ENCODE peak calls at places on chromosome 17, in seven cellular contexts. One of them, this sample, is unnamed.

GRCh38 chr17:38897176-38897575 is 27.3 kb downstream of the LASP1 start:
- DNase-seq in NB4: no peak
- DNase-seq in mammary epithelial cell: no peak
- DNase-seq in GM06990: no peak
- DNase-seq in A549: no peak
- DNase-seq in fibroblast of the aortic adventitia: peak; percentile 35
- DNase-seq in astrocyte of the spinal cord: no peak
- DNase-seq in this sample: no peak

GRCh38 chr17:48804936-48805411 is 12.1 kb downstream of the TTLL6 start:
- DNase-seq in mammary epithelial cell: peak; percentile 21
- DNase-seq in GM06990: peak; percentile 26
- DNase-seq in fibroblast of the aortic adventitia: peak; percentile 52
- DNase-seq in A549: peak; percentile 96
- DNase-seq in astrocyte of the spinal cord: peak; percentile 41
- DNase-seq in NB4: peak; percentile 68
- DNase-seq in this sample: peak; percentile 18

GRCh38 chr17:2710804-2711607 is 558 bp downstream of the CLUH start:
- DNase-seq in mammary epithelial cell: peak; percentile 27
- DNase-seq in NB4: peak; percentile 48
- DNase-seq in A549: no peak
- DNase-seq in GM06990: peak; percentile 58
- DNase-seq in fibroblast of the aortic adventitia: no peak
- DNase-seq in astrocyte of the spinal cord: no peak
- DNase-seq in this sample: no peak

GRCh38 chr17:79027925-79028491 is 4.0 kb downstream of the C1QTNF1 start:
- DNase-seq in NB4: no peak
- DNase-seq in fibroblast of the aortic adventitia: peak; percentile 65
- DNase-seq in mammary epithelial cell: no peak
- DNase-seq in astrocyte of the spinal cord: no peak
- DNase-seq in A549: no peak
- DNase-seq in GM06990: no peak
- DNase-seq in this sample: no peak

GRCh38 chr17:32264140-32264799 is 1.4 kb upstream of the RHBDL3 start:
- DNase-seq in astrocyte of the spinal cord: no peak
- DNase-seq in GM06990: no peak
- DNase-seq in fibroblast of the aortic adventitia: no peak
- DNase-seq in NB4: no peak
- DNase-seq in mammary epithelial cell: no peak
- DNase-seq in A549: peak; percentile 56
- DNase-seq in this sample: no peak

GRCh38 chr17:81566461-81567126 is 14.4 kb upstream of the FAAP100 start:
- DNase-seq in NB4: peak; percentile 92
- DNase-seq in fibroblast of the aortic adventitia: peak; percentile 97
- DNase-seq in GM06990: no peak
- DNase-seq in astrocyte of the spinal cord: peak; percentile 98
- DNase-seq in A549: peak; percentile 85
- DNase-seq in mammary epithelial cell: peak; percentile 79
- DNase-seq in this sample: peak; percentile 96

GRCh38 chr17:18093616-18094408 is 6.1 kb downstream of the DRG2 start:
- DNase-seq in A549: peak; percentile 63
- DNase-seq in fibroblast of the aortic adventitia: peak; percentile 59
- DNase-seq in mammary epithelial cell: peak; percentile 56
- DNase-seq in GM06990: no peak
- DNase-seq in NB4: peak; percentile 67
- DNase-seq in astrocyte of the spinal cord: peak; percentile 55
- DNase-seq in this sample: peak; percentile 8

GRCh38 chr17:19716108-19717030 is at the start of gene SLC47A2:
- DNase-seq in A549: no peak
- DNase-seq in astrocyte of the spinal cord: no peak
- DNase-seq in GM06990: no peak
- DNase-seq in NB4: no peak
- DNase-seq in fibroblast of the aortic adventitia: no peak
- DNase-seq in mammary epithelial cell: no peak
- DNase-seq in this sample: no peak

GRCh38 chr17:15900871-15901270 is 44.1 kb upstream of the ADORA2B start:
- DNase-seq in A549: no peak
- DNase-seq in GM06990: peak; percentile 26
- DNase-seq in mammary epithelial cell: no peak
- DNase-seq in NB4: no peak
- DNase-seq in fibroblast of the aortic adventitia: no peak
- DNase-seq in astrocyte of the spinal cord: no peak
- DNase-seq in this sample: no peak

GRCh38 chr17:58693208-58693607 is 806 bp downstream of the RAD51C start:
- DNase-seq in A549: no peak
- DNase-seq in fibroblast of the aortic adventitia: peak; percentile 32
- DNase-seq in NB4: peak; percentile 27
- DNase-seq in GM06990: no peak
- DNase-seq in mammary epithelial cell: peak; percentile 33
- DNase-seq in astrocyte of the spinal cord: peak; percentile 15
- DNase-seq in this sample: no peak

GRCh38 chr17:59858167-59858790 is 34.5 kb downstream of the TUBD1 start:
- DNase-seq in A549: no peak
- DNase-seq in fibroblast of the aortic adventitia: peak; percentile 57
- DNase-seq in GM06990: no peak
- DNase-seq in mammary epithelial cell: no peak
- DNase-seq in astrocyte of the spinal cord: peak; percentile 27
- DNase-seq in NB4: no peak
- DNase-seq in this sample: no peak

GRCh38 chr17:74467221-74467951 is 952 bp downstream of the CD300A start:
- DNase-seq in astrocyte of the spinal cord: no peak
- DNase-seq in A549: no peak
- DNase-seq in GM06990: peak; percentile 69
- DNase-seq in mammary epithelial cell: no peak
- DNase-seq in fibroblast of the aortic adventitia: no peak
- DNase-seq in NB4: no peak
- DNase-seq in this sample: no peak

GRCh38 chr17:74464730-74465377 is 1.6 kb upstream of the CD300A start:
- DNase-seq in NB4: no peak
- DNase-seq in A549: no peak
- DNase-seq in GM06990: no peak
- DNase-seq in astrocyte of the spinal cord: no peak
- DNase-seq in fibroblast of the aortic adventitia: no peak
- DNase-seq in mammary epithelial cell: peak; percentile 50
- DNase-seq in this sample: no peak

GRCh38 chr17:74466785-74467158 is 338 bp downstream of the CD300A start:
- DNase-seq in fibroblast of the aortic adventitia: no peak
- DNase-seq in A549: no peak
- DNase-seq in NB4: no peak
- DNase-seq in mammary epithelial cell: no peak
- DNase-seq in astrocyte of the spinal cord: no peak
- DNase-seq in GM06990: peak; percentile 63
- DNase-seq in this sample: no peak

GRCh38 chr17:74465378-74466110 is 890 bp upstream of the CD300A start:
- DNase-seq in NB4: no peak
- DNase-seq in GM06990: no peak
- DNase-seq in fibroblast of the aortic adventitia: no peak
- DNase-seq in astrocyte of the spinal cord: no peak
- DNase-seq in A549: no peak
- DNase-seq in mammary epithelial cell: no peak
- DNase-seq in this sample: no peak

GRCh38 chr17:74466111-74466784 is at the start of gene CD300A:
- DNase-seq in A549: no peak
- DNase-seq in GM06990: peak; percentile 67
- DNase-seq in fibroblast of the aortic adventitia: no peak
- DNase-seq in mammary epithelial cell: no peak
- DNase-seq in NB4: peak; percentile 87
- DNase-seq in astrocyte of the spinal cord: no peak
- DNase-seq in this sample: no peak
- TF ChIP-seq CTCF in A549: no peak
- TF ChIP-seq CTCF in GM06990: no peak
- TF ChIP-seq CTCF in fibroblast of the aortic adventitia: no peak
- TF ChIP-seq CTCF in mammary epithelial cell: no peak
- TF ChIP-seq CTCF in NB4: no peak
- TF ChIP-seq CTCF in astrocyte of the spinal cord: no peak
- TF ChIP-seq CTCF in this sample: no peak

GRCh38 chr17:45703348-45703747 is 80.8 kb upstream of the CRHR1 start:
- DNase-seq in mammary epithelial cell: no peak
- DNase-seq in A549: no peak
- DNase-seq in GM06990: no peak
- DNase-seq in astrocyte of the spinal cord: no peak
- DNase-seq in fibroblast of the aortic adventitia: no peak
- DNase-seq in NB4: no peak
- DNase-seq in this sample: no peak
- H3K4me3 ChIP-seq in mammary epithelial cell: no peak overlapping the region
- H3K4me3 ChIP-seq in A549: no peak overlapping the region
- H3K4me3 ChIP-seq in GM06990: no peak overlapping the region
- H3K4me3 ChIP-seq in astrocyte of the spinal cord: no peak overlapping the region
- H3K4me3 ChIP-seq in fibroblast of the aortic adventitia: no peak overlapping the region
- H3K4me3 ChIP-seq in NB4: no peak overlapping the region
- H3K4me3 ChIP-seq in this sample: no peak overlapping the region

GRCh38 chr17:36008998-36009665 is 7.8 kb upstream of the CCL15 start:
- DNase-seq in mammary epithelial cell: peak; percentile 7
- DNase-seq in GM06990: peak; percentile 36
- DNase-seq in A549: no peak
- DNase-seq in NB4: peak; percentile 23
- DNase-seq in fibroblast of the aortic adventitia: peak; percentile 13
- DNase-seq in astrocyte of the spinal cord: no peak
- DNase-seq in this sample: no peak
- TF ChIP-seq CTCF in mammary epithelial cell: peak; percentile 49
- TF ChIP-seq CTCF in GM06990: peak; percentile 48
- TF ChIP-seq CTCF in A549: peak; percentile 29
- TF ChIP-seq CTCF in NB4: peak; percentile 50
- TF ChIP-seq CTCF in fibroblast of the aortic adventitia: peak; percentile 30
- TF ChIP-seq CTCF in astrocyte of the spinal cord: peak; percentile 37
- TF ChIP-seq CTCF in this sample: peak; percentile 11

GRCh38 chr17:47204722-47205418 is 4.3 kb upstream of the MYL4 start:
- DNase-seq in GM06990: peak; percentile 69
- DNase-seq in NB4: peak; percentile 60
- DNase-seq in A549: no peak
- DNase-seq in mammary epithelial cell: peak; percentile 41
- DNase-seq in fibroblast of the aortic adventitia: peak; percentile 49
- DNase-seq in astrocyte of the spinal cord: no peak
- DNase-seq in this sample: no peak
- H3K4me3 ChIP-seq in GM06990: peak overlapping the region; percentile 36
- H3K4me3 ChIP-seq in NB4: no peak overlapping the region
- H3K4me3 ChIP-seq in A549: no peak overlapping the region
- H3K4me3 ChIP-seq in mammary epithelial cell: no peak overlapping the region
- H3K4me3 ChIP-seq in fibroblast of the aortic adventitia: no peak overlapping the region
- H3K4me3 ChIP-seq in astrocyte of the spinal cord: no peak overlapping the region
- H3K4me3 ChIP-seq in this sample: no peak overlapping the region

GRCh38 chr17:74177018-74177450 is 26.4 kb upstream of the RPL38 start:
- DNase-seq in astrocyte of the spinal cord: no peak
- DNase-seq in GM06990: no peak
- DNase-seq in A549: no peak
- DNase-seq in NB4: no peak
- DNase-seq in fibroblast of the aortic adventitia: peak; percentile 13
- DNase-seq in mammary epithelial cell: peak; percentile 73
- DNase-seq in this sample: no peak
- TF ChIP-seq CTCF in astrocyte of the spinal cord: no peak
- TF ChIP-seq CTCF in GM06990: no peak
- TF ChIP-seq CTCF in A549: no peak
- TF ChIP-seq CTCF in NB4: no peak
- TF ChIP-seq CTCF in fibroblast of the aortic adventitia: no peak
- TF ChIP-seq CTCF in mammary epithelial cell: no peak
- TF ChIP-seq CTCF in this sample: no peak

This sample was measured in astrocyte of the cerebellum.